ENCODE peak calls at places on chromosome 3, in seven cellular contexts. X is HCT116, A is choroid plexus epithelial cell, F is GM23338, D is fibroblast of pulmonary artery, S is foreskin fibroblast, U is astrocyte. G is an unnamed sample.

GRCh38 chr3:8987673-8988655 is 24.7 kb upstream of the RAD18 start:
- DNase-seq in U (peak; percentile 14), S (peak; percentile 23), D (peak; percentile 62), A (peak; percentile 78), F (peak; percentile 91), X (peak; percentile 32), G (no peak)

GRCh38 chr3:128432301-128432897 is 34.3 kb downstream of the DNAJB8 start:
- DNase-seq in F (peak; percentile 77), X (no peak), S (no peak), A (no peak), D (no peak), U (no peak), G (no peak)

GRCh38 chr3:51371943-51372557 is 13.0 kb upstream of the MANF start:
- DNase-seq in S (peak; percentile 58), A (peak; percentile 92), X (peak; percentile 51), D (peak; percentile 89), F (peak; percentile 92), U (peak; percentile 50), G (peak; percentile 35)

GRCh38 chr3:10482631-10483363 is 22.6 kb downstream of the ATP2B2 start:
- DNase-seq in F (no peak), U (no peak), A (no peak), S (no peak), X (no peak), D (no peak), G (no peak)

GRCh38 chr3:66115858-66116654 is 77.3 kb upstream of the MAGI1 start:
- DNase-seq in U (peak; percentile 99), D (peak; percentile 98), F (peak; percentile 83), A (peak; percentile 98), S (peak; percentile 91), X (peak; percentile 64), G (no peak)

GRCh38 chr3:132205609-132206008 is 111.6 kb upstream of the ACP3 start:
- DNase-seq in F (no peak), U (no peak), D (no peak), S (no peak), A (no peak), X (no peak), G (no peak)

GRCh38 chr3:197539651-197540051 is 16.1 kb downstream of the BDH1 start:
- DNase-seq in U (no peak), F (peak; percentile 27), S (no peak), X (peak; percentile 63), D (no peak), A (no peak), G (no peak)

GRCh38 chr3:152638707-152639450 is 196.1 kb upstream of the P2RY1 start:
- DNase-seq in X (no peak), D (peak; percentile 41), A (peak; percentile 26), F (no peak), S (peak; percentile 66), U (peak; percentile 16), G (no peak)

GRCh38 chr3:87390318-87390717 is 113.9 kb upstream of the POU1F1 start:
- DNase-seq in A (no peak), U (no peak), F (no peak), S (no peak), X (no peak), D (no peak), G (no peak)

GRCh38 chr3:96813820-96814580 is 394 bp upstream of the EPHA6 start:
- DNase-seq in F (peak; percentile 78), U (peak; percentile 36), S (peak; percentile 22), A (peak; percentile 40), X (no peak), D (peak; percentile 44), G (no peak)

DNA sequence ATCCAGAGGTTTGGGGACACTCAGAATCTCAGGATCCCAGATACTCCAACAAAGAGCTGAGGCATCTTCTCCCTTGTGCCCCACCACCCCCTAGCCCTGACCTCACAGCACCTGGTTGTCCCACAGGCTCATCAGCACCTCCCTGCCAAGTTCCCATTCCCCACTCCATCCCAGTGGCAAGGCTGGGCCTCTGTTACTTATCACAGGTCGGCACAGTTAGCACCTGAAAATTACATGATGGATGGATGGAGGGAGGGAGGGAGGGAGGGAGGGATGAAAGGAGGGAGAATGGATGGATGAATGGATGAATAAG is 12.8 kb downstream of the MYL3 start:
- DNase-seq in A (no peak), D (no peak), F (no peak), X (no peak), S (no peak), U (no peak), G (no peak)
- H3K4me3 ChIP-seq in A (no peak overlapping the region), D (no peak overlapping the region), F (no peak overlapping the region), X (no peak overlapping the region), S (no peak overlapping the region), U (no peak overlapping the region), G (no peak overlapping the region)

GRCh38 chr3:109334572-109334971 is 2.8 kb downstream of the DPPA4 start:
- DNase-seq in U (no peak), D (no peak), S (no peak), F (no peak), A (no peak), X (no peak), G (no peak)

GRCh38 chr3:109331692-109332091 is 5.7 kb downstream of the DPPA4 start:
- DNase-seq in S (no peak), F (no peak), U (no peak), D (no peak), X (no peak), A (no peak), G (no peak)

GRCh38 chr3:109325657-109326056 is 9.3 kb upstream of the DPPA2 start:
- DNase-seq in U (no peak), S (no peak), F (peak; percentile 61), A (no peak), D (no peak), X (no peak), G (no peak)

GRCh38 chr3:109328202-109328601 is 9.1 kb downstream of the DPPA4 start:
- DNase-seq in D (no peak), F (no peak), S (no peak), X (no peak), U (no peak), A (no peak), G (no peak)

DNA sequence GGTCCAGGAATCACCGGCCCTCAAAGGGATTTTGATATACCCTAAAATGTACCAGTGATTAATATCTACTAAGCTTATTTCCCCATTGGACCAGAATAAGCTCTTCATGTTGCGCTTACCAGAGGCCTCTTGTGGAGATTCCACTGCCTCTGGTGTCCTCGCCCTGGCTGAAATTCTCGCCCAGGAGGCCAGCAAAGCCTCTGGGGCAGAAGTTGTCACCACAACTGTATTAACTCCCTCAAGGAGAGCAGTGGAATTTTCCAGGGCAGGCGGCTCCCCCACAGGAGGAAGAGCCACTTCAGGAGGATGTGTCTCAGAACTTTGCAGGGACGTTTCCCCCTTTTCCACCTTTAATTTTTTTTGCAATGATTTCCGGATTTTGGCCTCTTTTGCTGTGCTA is 6.9 kb downstream of the DPPA4 start:
- DNase-seq in X (no peak), A (no peak), D (no peak), S (no peak), F (no peak), U (no peak), G (no peak)
- H3K4me3 ChIP-seq in X (no peak overlapping the region), A (no peak overlapping the region), D (no peak overlapping the region), S (no peak overlapping the region), F (peak overlapping the region; percentile 96), U (no peak overlapping the region), G (no peak overlapping the region)

GRCh38 chr3:129559565-129560079 is 16.6 kb downstream of the H1-8 start:
- DNase-seq in X (no peak), D (no peak), U (no peak), F (no peak), A (no peak), S (no peak), G (no peak)

GRCh38 chr3:129557737-129558037 is 14.7 kb downstream of the H1-8 start:
- DNase-seq in F (no peak), X (no peak), D (no peak), U (no peak), A (no peak), S (no peak), G (no peak)

GRCh38 chr3:129558076-129558771 is 15.2 kb downstream of the H1-8 start:
- DNase-seq in F (no peak), D (no peak), S (no peak), A (no peak), U (peak; percentile 49), X (no peak), G (no peak)

GRCh38 chr3:129560269-129560787 is 17.4 kb downstream of the H1-8 start:
- DNase-seq in X (no peak), U (no peak), F (no peak), D (peak; percentile 65), S (peak; percentile 85), A (peak; percentile 47), G (no peak)

DNA sequence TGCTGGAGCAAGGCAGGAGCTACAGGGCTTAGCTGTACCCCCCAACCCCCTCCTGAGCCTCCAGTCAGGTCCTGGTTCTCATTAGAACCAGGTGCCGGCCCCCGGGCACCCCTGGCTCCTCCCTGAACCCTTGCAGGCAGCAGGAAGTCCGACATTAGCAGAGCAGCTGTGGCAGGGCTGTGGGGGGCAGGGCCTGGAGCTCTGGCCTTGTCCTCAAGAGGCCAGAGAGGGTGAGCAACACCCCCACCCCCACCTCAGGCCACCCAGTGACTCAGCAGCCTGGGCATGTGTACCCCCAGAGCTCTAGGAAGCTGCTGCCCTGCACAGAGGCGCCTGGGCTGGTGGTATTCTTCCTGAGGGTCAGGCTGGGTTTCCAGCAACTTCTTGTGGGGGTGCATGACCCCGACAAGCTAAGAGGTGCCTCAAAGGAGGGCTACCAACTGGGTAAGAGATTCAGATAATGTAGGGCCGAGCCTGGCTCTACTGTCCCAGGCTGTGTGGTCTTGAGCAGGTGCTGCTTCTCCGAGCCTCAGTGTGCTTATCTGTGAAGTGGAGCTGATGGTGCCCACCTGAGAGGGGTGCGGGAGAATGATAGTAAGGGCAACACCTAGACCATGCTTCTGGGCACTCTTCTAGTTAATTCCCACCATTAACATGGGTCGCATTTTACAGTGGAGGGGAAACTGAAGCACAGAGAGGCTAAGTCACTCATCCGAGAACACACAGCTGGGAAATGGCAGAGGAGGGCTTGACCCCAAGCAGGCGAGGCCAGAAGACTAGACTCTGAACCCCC is 16.0 kb downstream of the H1-8 start:
- DNase-seq in S (peak; percentile 97), X (no peak), U (peak; percentile 59), A (peak; percentile 36), D (peak; percentile 58), F (no peak), G (no peak)
- H3K4me3 ChIP-seq in S (no peak overlapping the region), X (no peak overlapping the region), U (no peak overlapping the region), A (no peak overlapping the region), D (no peak overlapping the region), F (no peak overlapping the region), G (no peak overlapping the region)

GRCh38 chr3:79019924-79020173 is 747.9 kb downstream of the ROBO1 start:
- DNase-seq in D (no peak), S (no peak), U (no peak), F (no peak), X (no peak), A (no peak), G (no peak)
- H3K4me3 ChIP-seq in D (peak overlapping the region; percentile 68), S (peak overlapping the region; percentile 98), U (no peak overlapping the region), F (peak overlapping the region; percentile 93), X (no peak overlapping the region), A (no peak overlapping the region), G (peak overlapping the region; percentile 58)

G was measured in Panc1.